ENCODE peak calls at places on chromosomes 3 and 15, in seven cellular contexts. One of them, this sample, is unnamed.

GRCh38 chr3:43207628-43208085 is 78.7 kb upstream of the SNRK start:
- DNase-seq in uterus: no peak
- DNase-seq in GM10248: no peak
- DNase-seq in fibroblast of lung: peak
- DNase-seq in lower lobe of right lung: no peak
- DNase-seq in BJ: peak
- DNase-seq in left lung: no peak
- DNase-seq in this sample: no peak

GRCh38 chr15:40856736-40857135 is 12.9 kb downstream of the SPINT1 start:
- DNase-seq in uterus: no peak
- DNase-seq in GM10248: no peak
- DNase-seq in fibroblast of lung: no peak
- DNase-seq in lower lobe of right lung: no peak
- DNase-seq in BJ: no peak
- DNase-seq in left lung: no peak
- DNase-seq in this sample: peak

GRCh38 chr3:54225841-54226528 is 103.6 kb downstream of the CACNA2D3 start:
- DNase-seq in uterus: no peak
- DNase-seq in GM10248: no peak
- DNase-seq in fibroblast of lung: no peak
- DNase-seq in lower lobe of right lung: no peak
- DNase-seq in BJ: no peak
- DNase-seq in left lung: no peak
- DNase-seq in this sample: no peak

GRCh38 chr15:63203451-63204090 is 14.2 kb downstream of the RAB8B start:
- DNase-seq in uterus: no peak
- DNase-seq in GM10248: no peak
- DNase-seq in fibroblast of lung: no peak
- DNase-seq in lower lobe of right lung: no peak
- DNase-seq in BJ: no peak
- DNase-seq in left lung: no peak
- DNase-seq in this sample: no peak

GRCh38 chr3:140715035-140715434 is 37.2 kb downstream of the TRIM42 start:
- DNase-seq in uterus: no peak
- DNase-seq in GM10248: no peak
- DNase-seq in fibroblast of lung: no peak
- DNase-seq in lower lobe of right lung: no peak
- DNase-seq in BJ: no peak
- DNase-seq in left lung: no peak
- DNase-seq in this sample: no peak

GRCh38 chr3:112605285-112605684 is 35.7 kb downstream of the CCDC80 start:
- DNase-seq in uterus: no peak
- DNase-seq in GM10248: no peak
- DNase-seq in fibroblast of lung: peak
- DNase-seq in lower lobe of right lung: no peak
- DNase-seq in BJ: peak
- DNase-seq in left lung: no peak
- DNase-seq in this sample: no peak

GRCh38 chr3:173037840-173038483 is 103.1 kb downstream of the SPATA16 start:
- DNase-seq in uterus: no peak
- DNase-seq in GM10248: no peak
- DNase-seq in fibroblast of lung: no peak
- DNase-seq in lower lobe of right lung: no peak
- DNase-seq in BJ: no peak
- DNase-seq in left lung: no peak
- DNase-seq in this sample: no peak

GRCh38 chr3:75978686-75979085 is 193.3 kb upstream of the ZNF717 start:
- DNase-seq in uterus: no peak
- DNase-seq in GM10248: no peak
- DNase-seq in fibroblast of lung: peak
- DNase-seq in lower lobe of right lung: no peak
- DNase-seq in BJ: no peak
- DNase-seq in left lung: no peak
- DNase-seq in this sample: no peak

GRCh38 chr3:112671930-112672715 is 31.2 kb upstream of the CCDC80 start:
- DNase-seq in uterus: no peak
- DNase-seq in GM10248: no peak
- DNase-seq in fibroblast of lung: peak
- DNase-seq in lower lobe of right lung: no peak
- DNase-seq in BJ: peak
- DNase-seq in left lung: no peak
- DNase-seq in this sample: no peak

GRCh38 chr15:43516801-43517353 is 531 bp upstream of the MAP1A start:
- DNase-seq in uterus: no peak
- DNase-seq in GM10248: no peak
- DNase-seq in fibroblast of lung: peak
- DNase-seq in lower lobe of right lung: no peak
- DNase-seq in BJ: no peak
- DNase-seq in left lung: no peak
- DNase-seq in this sample: no peak

GRCh38 chr3:52301042-52301441 is 13.4 kb downstream of the GLYCTK start:
- DNase-seq in uterus: no peak
- DNase-seq in GM10248: no peak
- DNase-seq in fibroblast of lung: no peak
- DNase-seq in lower lobe of right lung: no peak
- DNase-seq in BJ: no peak
- DNase-seq in left lung: peak
- DNase-seq in this sample: no peak

GRCh38 chr15:73678498-73678897 is 5.7 kb upstream of the CD276 start:
- DNase-seq in uterus: no peak
- DNase-seq in GM10248: no peak
- DNase-seq in fibroblast of lung: no peak
- DNase-seq in lower lobe of right lung: no peak
- DNase-seq in BJ: no peak
- DNase-seq in left lung: no peak
- DNase-seq in this sample: no peak

GRCh38 chr3:126947429-126947828 is 35.5 kb upstream of the PLXNA1 start:
- DNase-seq in uterus: no peak
- DNase-seq in GM10248: peak
- DNase-seq in fibroblast of lung: no peak
- DNase-seq in lower lobe of right lung: no peak
- DNase-seq in BJ: no peak
- DNase-seq in left lung: peak
- DNase-seq in this sample: no peak
- TF ChIP-seq CTCF in uterus: no peak
- TF ChIP-seq CTCF in GM10248: no peak
- TF ChIP-seq CTCF in fibroblast of lung: no peak
- TF ChIP-seq CTCF in lower lobe of right lung: no peak
- TF ChIP-seq CTCF in BJ: no peak
- TF ChIP-seq CTCF in left lung: no peak
- TF ChIP-seq CTCF in this sample: no peak

GRCh38 chr3:67463656-67464055 is 190.8 kb downstream of the SUCLG2 start:
- DNase-seq in uterus: no peak
- DNase-seq in GM10248: no peak
- DNase-seq in fibroblast of lung: no peak
- DNase-seq in lower lobe of right lung: no peak
- DNase-seq in BJ: no peak
- DNase-seq in left lung: no peak
- DNase-seq in this sample: no peak

GRCh38 chr3:67472674-67473201 is 181.7 kb downstream of the SUCLG2 start:
- DNase-seq in uterus: no peak
- DNase-seq in GM10248: no peak
- DNase-seq in fibroblast of lung: no peak
- DNase-seq in lower lobe of right lung: no peak
- DNase-seq in BJ: no peak
- DNase-seq in left lung: no peak
- DNase-seq in this sample: no peak

DNA sequence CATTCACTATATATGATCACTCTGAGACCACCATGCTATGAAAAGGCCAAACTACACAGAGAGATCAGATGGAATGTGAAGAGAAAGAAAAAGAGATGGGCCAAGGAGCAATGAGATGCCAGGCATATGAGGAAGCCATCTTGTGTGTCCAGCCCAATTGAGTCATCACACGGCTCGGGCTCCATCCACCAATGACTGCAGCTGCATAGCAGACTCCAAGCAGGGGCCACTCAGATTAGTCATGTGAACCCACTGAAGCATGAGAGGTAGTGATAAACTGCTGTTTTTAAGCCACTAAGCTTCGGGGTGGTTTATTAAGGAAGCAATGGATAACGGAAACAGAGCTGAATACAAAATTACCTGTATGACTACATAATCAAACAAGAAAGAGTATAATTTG is 185.9 kb downstream of the SUCLG2 start:
- DNase-seq in uterus: no peak
- DNase-seq in GM10248: no peak
- DNase-seq in fibroblast of lung: no peak
- DNase-seq in lower lobe of right lung: no peak
- DNase-seq in BJ: no peak
- DNase-seq in left lung: no peak
- DNase-seq in this sample: no peak
- TF ChIP-seq CTCF in uterus: no peak
- TF ChIP-seq CTCF in GM10248: no peak
- TF ChIP-seq CTCF in fibroblast of lung: no peak
- TF ChIP-seq CTCF in lower lobe of right lung: no peak
- TF ChIP-seq CTCF in BJ: no peak
- TF ChIP-seq CTCF in left lung: no peak
- TF ChIP-seq CTCF in this sample: no peak

DNA sequence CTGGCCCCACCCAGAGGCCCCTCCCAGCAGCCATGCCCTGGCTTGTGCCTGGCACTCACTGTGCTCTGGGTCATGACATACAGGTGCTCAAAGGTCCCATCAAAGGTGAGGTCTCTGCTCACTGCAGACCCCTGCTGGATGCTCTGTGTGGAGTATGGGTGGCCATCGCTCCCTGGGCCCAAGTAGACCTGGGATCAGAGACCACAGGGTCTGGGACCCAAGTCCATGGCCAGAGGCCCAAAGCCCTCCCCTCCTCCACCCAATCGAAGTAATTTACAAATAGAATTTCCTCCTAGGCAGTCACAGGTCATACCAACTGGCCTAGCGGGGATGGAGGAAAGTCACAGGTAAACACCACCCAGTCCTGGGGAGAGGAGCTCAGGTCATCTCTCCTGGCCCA is 7.6 kb downstream of the PLXNB1 start:
- DNase-seq in uterus: no peak
- DNase-seq in GM10248: no peak
- DNase-seq in fibroblast of lung: no peak
- DNase-seq in lower lobe of right lung: no peak
- DNase-seq in BJ: no peak
- DNase-seq in left lung: peak
- DNase-seq in this sample: no peak
- TF ChIP-seq CTCF in uterus: no peak
- TF ChIP-seq CTCF in GM10248: peak
- TF ChIP-seq CTCF in fibroblast of lung: no peak
- TF ChIP-seq CTCF in lower lobe of right lung: no peak
- TF ChIP-seq CTCF in BJ: no peak
- TF ChIP-seq CTCF in left lung: no peak
- TF ChIP-seq CTCF in this sample: no peak

GRCh38 chr3:128133273-128133883 is 9.8 kb upstream of the RUVBL1 start:
- DNase-seq in uterus: no peak
- DNase-seq in GM10248: no peak
- DNase-seq in fibroblast of lung: peak
- DNase-seq in lower lobe of right lung: no peak
- DNase-seq in BJ: no peak
- DNase-seq in left lung: no peak
- DNase-seq in this sample: no peak
- TF ChIP-seq CTCF in uterus: peak
- TF ChIP-seq CTCF in GM10248: peak
- TF ChIP-seq CTCF in fibroblast of lung: peak
- TF ChIP-seq CTCF in lower lobe of right lung: peak
- TF ChIP-seq CTCF in BJ: peak
- TF ChIP-seq CTCF in left lung: peak
- TF ChIP-seq CTCF in this sample: peak

DNA sequence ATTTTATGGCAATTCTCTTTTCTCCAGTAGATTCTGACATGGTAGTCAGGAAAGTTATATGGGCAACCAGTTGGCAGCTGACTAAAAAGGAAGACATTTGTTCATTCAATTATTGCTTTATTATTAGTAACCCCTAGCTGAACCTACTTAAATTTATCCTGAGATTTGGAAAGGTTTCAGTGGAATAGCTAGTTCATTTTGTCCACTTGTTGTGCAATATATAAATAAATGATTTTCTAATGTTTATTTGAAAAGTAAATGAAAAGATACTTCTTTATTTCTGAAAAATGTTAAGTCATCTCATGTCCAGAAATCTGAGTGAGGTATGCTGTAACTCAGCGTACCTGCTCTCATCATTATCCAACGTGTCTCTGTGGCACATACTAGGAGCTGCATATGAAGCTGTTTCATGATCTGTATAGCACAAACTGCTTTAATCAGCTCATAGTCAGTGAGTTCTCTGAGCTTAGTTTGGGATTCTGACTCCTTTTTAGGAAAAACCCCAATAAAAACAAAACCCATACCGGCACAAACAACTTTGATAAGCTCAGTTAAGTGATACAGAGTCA is 35.9 kb downstream of the RARB start:
- DNase-seq in uterus: no peak
- DNase-seq in GM10248: no peak
- DNase-seq in fibroblast of lung: peak
- DNase-seq in lower lobe of right lung: no peak
- DNase-seq in BJ: no peak
- DNase-seq in left lung: no peak
- DNase-seq in this sample: no peak
- TF ChIP-seq CTCF in uterus: no peak
- TF ChIP-seq CTCF in GM10248: no peak
- TF ChIP-seq CTCF in fibroblast of lung: no peak
- TF ChIP-seq CTCF in lower lobe of right lung: no peak
- TF ChIP-seq CTCF in BJ: no peak
- TF ChIP-seq CTCF in left lung: no peak
- TF ChIP-seq CTCF in this sample: no peak

DNA sequence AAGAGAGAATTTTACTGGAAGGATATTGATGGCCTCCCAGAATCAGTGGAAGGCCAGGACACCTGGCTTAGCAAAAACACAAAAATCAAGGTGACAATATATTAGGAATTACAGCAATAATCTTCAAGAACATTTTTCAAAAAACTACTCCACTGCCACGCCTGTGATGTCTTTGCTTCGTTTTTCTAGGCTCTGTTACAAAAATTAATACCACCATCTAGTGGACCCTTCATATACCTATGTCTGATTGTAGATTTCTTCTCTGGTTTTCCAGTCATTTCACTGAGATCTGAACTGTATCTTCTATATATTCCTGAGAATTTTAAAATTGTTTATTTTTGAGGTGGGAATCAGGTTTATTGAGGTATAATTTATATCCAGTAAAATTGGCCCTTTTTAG is 5.6 kb upstream of the SLC33A1 start:
- DNase-seq in uterus: no peak
- DNase-seq in GM10248: peak
- DNase-seq in fibroblast of lung: peak
- DNase-seq in lower lobe of right lung: no peak
- DNase-seq in BJ: no peak
- DNase-seq in left lung: no peak
- DNase-seq in this sample: no peak
- TF ChIP-seq CTCF in uterus: no peak
- TF ChIP-seq CTCF in GM10248: peak
- TF ChIP-seq CTCF in fibroblast of lung: peak
- TF ChIP-seq CTCF in lower lobe of right lung: peak
- TF ChIP-seq CTCF in BJ: peak
- TF ChIP-seq CTCF in left lung: no peak
- TF ChIP-seq CTCF in this sample: peak

DNA sequence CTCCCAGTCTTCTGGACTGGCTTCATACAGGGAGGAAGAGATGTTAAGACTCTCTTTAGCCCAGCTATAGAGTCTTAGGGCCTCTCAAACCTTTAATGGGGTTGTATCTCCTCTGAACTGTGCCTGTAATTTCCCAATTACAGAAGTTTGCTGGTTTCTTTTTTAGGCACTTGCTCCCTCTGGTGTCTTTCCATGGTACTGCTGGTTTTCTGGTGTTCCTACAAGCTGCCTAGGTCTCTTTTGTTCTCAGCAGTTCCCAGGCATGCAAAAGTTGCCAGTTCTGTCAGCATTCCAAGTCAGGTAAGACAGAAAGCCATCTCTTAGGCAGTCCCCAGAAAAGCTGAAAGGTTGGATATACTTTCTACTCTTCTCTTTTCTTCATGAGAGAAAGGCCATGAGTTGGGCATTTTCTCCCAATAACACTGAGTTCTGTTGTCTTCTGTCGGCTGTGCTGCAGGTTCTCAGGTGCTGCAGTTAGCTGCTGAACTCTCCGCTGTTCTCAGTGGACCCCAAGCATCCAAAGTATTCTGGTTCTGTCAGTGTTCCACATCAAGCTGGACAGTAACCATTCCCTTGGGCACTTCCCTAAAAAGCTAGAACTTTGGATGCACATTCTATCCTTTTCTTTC is 54.4 kb upstream of the EHHADH start:
- DNase-seq in uterus: no peak
- DNase-seq in GM10248: peak
- DNase-seq in fibroblast of lung: peak
- DNase-seq in lower lobe of right lung: no peak
- DNase-seq in BJ: no peak
- DNase-seq in left lung: no peak
- DNase-seq in this sample: no peak
- TF ChIP-seq CTCF in uterus: peak
- TF ChIP-seq CTCF in GM10248: peak
- TF ChIP-seq CTCF in fibroblast of lung: peak
- TF ChIP-seq CTCF in lower lobe of right lung: peak
- TF ChIP-seq CTCF in BJ: peak
- TF ChIP-seq CTCF in left lung: peak
- TF ChIP-seq CTCF in this sample: peak

This sample was measured in chondrocyte.